ENCODE peak calls at places on chromosome 13, in nine cellular contexts. G, Q, Y, H, K, M, O, B and J are unnamed samples.

GRCh38 chr13:98007001-98007400 is 53.5 kb downstream of the IPO5 start:
- DNase-seq in B (no peak), M (no peak), G (no peak), H (no peak), Q (no peak), K (no peak), O (no peak), Y (no peak), J (no peak)

GRCh38 chr13:60790620-60791019 is 393.6 kb downstream of the TDRD3 start:
- DNase-seq in Y (no peak), Q (no peak), G (no peak), K (no peak), O (no peak), H (no peak), M (no peak), B (no peak), J (no peak)

GRCh38 chr13:99417821-99418662 is 83.2 kb upstream of the TM9SF2 start:
- DNase-seq in B (no peak), O (no peak), H (no peak), G (no peak), K (no peak), M (no peak), Q (no peak), Y (no peak), J (peak)

GRCh38 chr13:94849254-94849653 is 136.9 kb upstream of the SOX21 start:
- DNase-seq in B (no peak), H (no peak), K (no peak), Y (no peak), O (no peak), Q (no peak), G (no peak), M (no peak), J (no peak)

GRCh38 chr13:74795526-74795925 is 661.3 kb upstream of the KLF12 start:
- DNase-seq in Y (no peak), H (no peak), O (no peak), K (no peak), G (no peak), M (no peak), B (no peak), Q (no peak), J (no peak)

GRCh38 chr13:100721885-100722512 is 47.4 kb upstream of the TMTC4 start:
- DNase-seq in Y (no peak), Q (no peak), O (peak), M (peak), B (peak), H (peak), K (peak), G (peak), J (no peak)

GRCh38 chr13:66312312-66313087 is 917.6 kb downstream of the PCDH9 start:
- DNase-seq in B (no peak), O (peak), M (peak), G (peak), Y (no peak), H (peak), K (no peak), Q (no peak), J (no peak)

GRCh38 chr13:75699062-75699461 is 62.9 kb downstream of the LMO7 start:
- DNase-seq in M (no peak), H (no peak), Y (no peak), Q (no peak), G (no peak), B (no peak), O (no peak), K (no peak), J (no peak)

GRCh38 chr13:114198556-114198955 is 19.5 kb downstream of the CFAP97D2 start:
- DNase-seq in Q (no peak), M (no peak), K (no peak), O (no peak), B (no peak), G (no peak), Y (no peak), H (no peak), J (no peak)

GRCh38 chr13:114199961-114200672 is 21.1 kb downstream of the CFAP97D2 start:
- DNase-seq in B (no peak), Q (no peak), M (no peak), O (no peak), G (no peak), K (no peak), H (no peak), Y (no peak), J (no peak)

GRCh38 chr13:114203536-114203935 is 24.5 kb downstream of the CFAP97D2 start:
- DNase-seq in O (no peak), M (no peak), H (no peak), G (no peak), Y (no peak), B (no peak), Q (no peak), K (no peak), J (no peak)

GRCh38 chr13:114202581-114202980 is 23.5 kb downstream of the CFAP97D2 start:
- DNase-seq in Q (no peak), G (no peak), Y (no peak), O (no peak), H (no peak), K (no peak), M (no peak), B (no peak), J (no peak)

GRCh38 chr13:114200673-114201005 is 21.6 kb downstream of the CFAP97D2 start:
- DNase-seq in Y (no peak), H (no peak), B (no peak), O (no peak), G (no peak), K (no peak), M (no peak), Q (no peak), J (no peak)
- TF ChIP-seq CTCF in Y (no peak), H (no peak), B (no peak), O (no peak), G (no peak), K (no peak), M (no peak), Q (no peak), J (no peak)

GRCh38 chr13:37490176-37490575 is 108.4 kb downstream of the POSTN start:
- DNase-seq in O (no peak), G (no peak), K (no peak), H (no peak), M (no peak), Y (no peak), B (no peak), Q (no peak), J (no peak)

GRCh38 chr13:37484056-37484455 is 114.5 kb downstream of the POSTN start:
- DNase-seq in Q (no peak), Y (no peak), K (no peak), O (no peak), M (no peak), G (no peak), B (no peak), H (no peak), J (no peak)

GRCh38 chr13:37485766-37486165 is 112.8 kb downstream of the POSTN start:
- DNase-seq in O (no peak), B (no peak), Q (no peak), M (peak), H (no peak), G (no peak), K (no peak), Y (no peak), J (no peak)

GRCh38 chr13:37488682-37489081 is 109.9 kb downstream of the POSTN start:
- DNase-seq in H (no peak), M (no peak), G (no peak), Y (no peak), Q (no peak), B (no peak), K (no peak), O (no peak), J (no peak)

GRCh38 chr13:37486171-37486661 is 112.4 kb downstream of the POSTN start:
- DNase-seq in B (no peak), Q (no peak), K (no peak), Y (no peak), H (no peak), G (no peak), M (no peak), O (no peak), J (no peak)
- H3K4me3 ChIP-seq in B (no peak), Q (no peak), K (no peak), Y (peak), H (no peak), G (no peak), M (no peak), O (no peak), J (no peak)

GRCh38 chr13:91238036-91238435 is 109.5 kb upstream of the MIR17HG start:
- DNase-seq in K (no peak), B (peak), G (no peak), Y (no peak), H (no peak), M (no peak), O (no peak), Q (no peak), J (no peak)
- TF ChIP-seq CTCF in K (no peak), B (no peak), G (no peak), Y (no peak), H (no peak), M (no peak), O (no peak), Q (no peak), J (no peak)

GRCh38 chr13:24253520-24254150 is 55.7 kb upstream of the C1QTNF9 start:
- DNase-seq in O (no peak), H (no peak), Y (no peak), Q (no peak), M (no peak), G (no peak), B (no peak), K (no peak), J (no peak)
- H3K4me3 ChIP-seq in O (no peak), H (no peak), Y (peak), Q (no peak), M (no peak), G (no peak), B (no peak), K (peak), J (no peak)

GRCh38 chr13:29428310-29428991 is 167.0 kb downstream of the SLC7A1 start:
- DNase-seq in M (no peak), G (peak), Y (no peak), B (no peak), H (peak), K (no peak), Q (no peak), O (no peak), J (no peak)
- TF ChIP-seq CTCF in M (no peak), G (no peak), Y (no peak), B (no peak), H (no peak), K (no peak), Q (no peak), O (no peak), J (no peak)

DNA sequence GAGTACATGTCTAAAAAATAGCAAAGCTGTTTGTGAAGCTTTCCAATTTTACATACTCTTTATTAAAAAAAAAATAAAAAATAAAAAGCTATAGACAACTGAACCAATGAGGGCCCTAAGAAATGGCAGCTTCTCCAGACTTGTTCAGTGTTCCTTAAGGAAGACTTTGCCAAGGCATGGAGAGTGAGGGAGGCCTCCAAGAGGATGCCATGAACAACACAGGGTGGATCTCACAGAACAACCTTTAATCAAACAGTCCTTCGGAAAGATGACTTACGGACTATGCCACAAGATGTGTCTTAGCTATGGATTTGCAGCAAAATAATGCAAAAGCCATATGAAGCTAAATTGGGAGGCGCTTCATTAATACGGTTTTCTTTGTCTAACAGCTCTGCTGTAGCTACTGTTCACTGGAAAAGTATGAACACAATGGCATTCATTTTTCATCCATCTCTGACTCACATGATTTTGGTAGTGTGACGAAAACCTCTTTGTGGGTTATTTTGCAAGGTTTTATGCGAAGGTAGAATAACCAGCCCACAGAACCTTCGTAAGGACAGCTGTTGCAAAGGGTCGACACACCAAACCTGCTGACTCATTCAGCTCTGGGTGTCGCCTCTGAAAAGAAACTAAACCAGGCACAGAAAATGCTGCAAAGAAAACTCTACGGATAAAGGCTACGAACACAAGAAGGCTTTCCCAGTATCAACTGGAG is 27.7 kb downstream of the EFNB2 start:
- DNase-seq in H (peak), Y (no peak), G (no peak), Q (no peak), M (peak), K (no peak), B (peak), O (no peak), J (no peak)
- H3K4me3 ChIP-seq in H (no peak), Y (peak), G (no peak), Q (no peak), M (peak), K (no peak), B (no peak), O (peak), J (no peak)